ENCODE peak calls at places on chromosomes 4 and X, in ten cellular contexts. P is NAMALWA; J is central memory CD4-positive, alpha-beta T cell; N is AG04450; W is activated gamma-delta T cell treated with Interleukin-2 at 50 U/mL for 16 hours; Y is activated CD4-positive, alpha-beta T cell treated with anti-CD3 and anti-CD28 coated beads for 48 hours; C is LHCN-M2; F is mesenteric fat pad; I is CD8-positive, alpha-beta T cell; R is activated CD4-positive, CD25-positive, alpha-beta regulatory T cell. T is an unnamed sample.

GRCh38 chr4:86894465-86894864 is 2.2 kb upstream of the C4orf36 start:
- DNase-seq in P (no peak), R (no peak), Y (no peak), J (no peak), W (no peak), N (no peak), C (no peak), F (no peak), I (no peak), T (no peak)

GRCh38 chr4:59127748-59128147 is 2017.6 kb upstream of the IGFBP7 start:
- DNase-seq in Y (no peak), R (no peak), J (no peak), C (no peak), F (no peak), N (no peak), I (no peak), W (no peak), P (no peak), T (no peak)

GRCh38 chrX:71098951-71099506 is 3.4 kb downstream of the FOXO4 start:
- DNase-seq in W (no peak), N (no peak), Y (no peak), J (no peak), F (peak; percentile 20), P (no peak), R (no peak), I (no peak), C (no peak), T (no peak)

GRCh38 chrX:40148439-40149285 is 50.9 kb upstream of the BCOR start:
- DNase-seq in W (no peak), C (no peak), J (no peak), N (no peak), I (no peak), P (no peak), R (no peak), F (no peak), Y (no peak), T (no peak)

GRCh38 chr4:90025248-90025647 is 101.9 kb upstream of the CCSER1 start:
- DNase-seq in C (no peak), J (no peak), F (no peak), N (no peak), W (no peak), R (no peak), P (peak; percentile 8), I (no peak), Y (no peak), T (no peak)

GRCh38 chr4:79408063-79408462 is at the start of gene GK2:
- DNase-seq in Y (no peak), N (no peak), C (no peak), R (no peak), I (no peak), J (no peak), P (no peak), F (no peak), W (no peak), T (no peak)

GRCh38 chr4:38166768-38167167 is 206.6 kb downstream of the PTTG2 start:
- DNase-seq in Y (no peak), C (no peak), I (no peak), P (no peak), J (no peak), N (no peak), R (no peak), F (no peak), W (no peak), T (no peak)

GRCh38 chrX:10902001-10902400 is 209.1 kb upstream of the HCCS start:
- DNase-seq in W (no peak), P (no peak), N (no peak), R (no peak), J (no peak), F (no peak), C (peak; percentile 49), I (no peak), Y (no peak), T (no peak)

GRCh38 chrX:103249805-103250204 is 5.2 kb downstream of the TCEAL8 start:
- DNase-seq in P (no peak), R (no peak), C (no peak), Y (no peak), I (no peak), W (no peak), F (no peak), N (no peak), J (no peak), T (no peak)

GRCh38 chr4:82721819-82722423 is 76.7 kb downstream of the SCD5 start:
- DNase-seq in P (peak; percentile 65), R (no peak), J (no peak), I (no peak), Y (peak; percentile 36), W (no peak), N (no peak), F (no peak), C (no peak), T (peak; percentile 62)

GRCh38 chr4:185924458-185924857 is 112.5 kb upstream of the SORBS2 start:
- DNase-seq in W (no peak), Y (no peak), P (no peak), R (no peak), I (no peak), N (no peak), F (no peak), J (no peak), C (no peak), T (no peak)

GRCh38 chrX:150408007-150408406 is 44.9 kb downstream of the MAMLD1 start:
- DNase-seq in F (no peak), P (no peak), C (no peak), Y (no peak), N (no peak), W (no peak), J (no peak), I (no peak), R (no peak), T (no peak)

GRCh38 chr4:140037353-140038030 is 116.5 kb downstream of the MAML3 start:
- DNase-seq in J (no peak), N (peak; percentile 76), P (no peak), R (no peak), F (no peak), Y (no peak), I (no peak), W (no peak), C (peak; percentile 76), T (no peak)

GRCh38 chrX:135185795-135186443 is 14.7 kb upstream of the CT55 start:
- DNase-seq in N (peak; percentile 4), F (no peak), P (peak; percentile 57), R (peak; percentile 1), W (no peak), Y (peak; percentile 43), I (no peak), C (peak; percentile 49), J (peak; percentile 20), T (peak; percentile 41)

GRCh38 chr4:128600996-128601857 is 208.3 kb upstream of the JADE1 start:
- DNase-seq in C (peak; percentile 97), N (peak; percentile 93), I (no peak), J (no peak), F (no peak), R (no peak), Y (no peak), W (no peak), P (no peak), T (no peak)

GRCh38 chrX:38117485-38117884 is 103.2 kb downstream of the SRPX start:
- DNase-seq in Y (no peak), I (no peak), C (no peak), F (no peak), J (no peak), R (no peak), N (no peak), P (no peak), W (no peak), T (no peak)

GRCh38 chrX:145002776-145003175 is 244.5 kb upstream of the SPANXN1 start:
- DNase-seq in I (no peak), P (no peak), W (no peak), Y (no peak), N (no peak), F (no peak), R (no peak), C (peak; percentile 0), J (no peak), T (no peak)

GRCh38 chr4:102438873-102439614 is 62.1 kb upstream of the NFKB1 start:
- DNase-seq in Y (no peak), W (no peak), I (no peak), C (peak; percentile 93), R (no peak), J (no peak), F (no peak), P (no peak), N (peak; percentile 86), T (no peak)

GRCh38 chr4:84050014-84050413 is 449.1 kb downstream of the NKX6-1 start:
- DNase-seq in R (no peak), J (no peak), Y (no peak), C (no peak), N (no peak), W (no peak), P (no peak), I (no peak), F (no peak), T (no peak)

GRCh38 chr4:27684501-27685077 is 823.9 kb downstream of the STIM2 start:
- DNase-seq in J (no peak), N (no peak), R (no peak), F (no peak), Y (peak; percentile 31), W (no peak), I (no peak), P (peak; percentile 69), C (peak; percentile 30), T (peak; percentile 46)

GRCh38 chr4:121189811-121190210 is 25.7 kb upstream of the TNIP3 start:
- DNase-seq in P (no peak), N (no peak), F (no peak), C (no peak), J (peak; percentile 62), I (peak; percentile 40), W (peak; percentile 49), Y (peak; percentile 43), R (peak; percentile 13), T (peak; percentile 97)

GRCh38 chr4:18366762-18367358 is 345.3 kb upstream of the LCORL start:
- DNase-seq in F (no peak), I (no peak), Y (no peak), P (peak; percentile 58), N (no peak), J (peak; percentile 0), W (no peak), C (peak; percentile 2), R (no peak), T (peak; percentile 32)

GRCh38 chrX:95291561-95291960 is 1393.1 kb upstream of the DIAPH2 start:
- DNase-seq in C (no peak), J (no peak), N (no peak), I (no peak), W (no peak), Y (no peak), P (no peak), R (no peak), F (no peak), T (no peak)

GRCh38 chr4:95998311-95998710 is 158.4 kb downstream of the PDHA2 start:
- DNase-seq in J (no peak), I (no peak), Y (no peak), N (no peak), F (no peak), R (no peak), C (peak; percentile 65), P (no peak), W (no peak), T (no peak)

GRCh38 chrX:148658115-148658725 is 157.8 kb downstream of the AFF2 start:
- DNase-seq in R (no peak), N (no peak), J (no peak), F (no peak), W (no peak), P (peak; percentile 43), C (peak; percentile 12), Y (no peak), I (no peak), T (no peak)

GRCh38 chr4:135185256-135185655 is 983.7 kb upstream of the PABPC4L start:
- DNase-seq in C (no peak), J (no peak), R (no peak), Y (no peak), I (no peak), W (no peak), P (no peak), N (no peak), F (no peak), T (no peak)

GRCh38 chrX:41759817-41760216 is 35.8 kb downstream of the GPR82 start:
- DNase-seq in N (no peak), C (peak; percentile 31), Y (no peak), J (no peak), I (no peak), F (no peak), P (peak; percentile 28), W (no peak), R (no peak), T (peak; percentile 9)

GRCh38 chr4:75232546-75232945 is 281.7 kb downstream of the RCHY1 start:
- DNase-seq in C (no peak), J (no peak), F (no peak), P (no peak), W (no peak), I (no peak), R (no peak), N (no peak), Y (no peak), T (no peak)